ENCODE peak calls at places on chromosome 5, in four cellular contexts. P is GM12878, O is K562, N is HepG2. F is an unnamed sample.

GRCh38 chr5:39197556-39197955 is 21.8 kb downstream of the FYB1 start:
- DNase-seq in P (no peak), O (no peak), N (no peak), F (no peak)

GRCh38 chr5:95027151-95027721 is 257.7 kb downstream of the MCTP1 start:
- DNase-seq in P (no peak), N (no peak), O (no peak), F (no peak)

GRCh38 chr5:76819851-76820280 is 1.0 kb downstream of the F2RL1 start:
- DNase-seq in N (no peak), O (no peak), P (no peak), F (peak; percentile 26)

GRCh38 chr5:139809331-139809810 is 13.8 kb downstream of the PSD2 start:
- DNase-seq in P (no peak), O (no peak), N (no peak), F (no peak)

GRCh38 chr5:138077064-138077696 is 6.7 kb upstream of the WNT8A start:
- DNase-seq in N (peak; percentile 61), O (peak; percentile 73), P (no peak), F (peak; percentile 74)

GRCh38 chr5:73115399-73116051 is 4.8 kb upstream of the TMEM171 start:
- DNase-seq in O (no peak), N (no peak), P (no peak), F (no peak)

GRCh38 chr5:4295663-4296339 is 700.2 kb downstream of the IRX1 start:
- DNase-seq in P (no peak), O (peak; percentile 6), N (no peak), F (peak; percentile 59)

GRCh38 chr5:83552275-83552674 is 80.7 kb downstream of the VCAN start:
- DNase-seq in P (no peak), N (no peak), O (no peak), F (no peak)

GRCh38 chr5:154038241-154038603 is 488 bp downstream of the FAM114A2 start:
- DNase-seq in O (peak; percentile 67), N (peak; percentile 43), P (no peak), F (no peak)

GRCh38 chr5:5169466-5169865 is 29.3 kb downstream of the ADAMTS16 start:
- DNase-seq in P (no peak), O (peak; percentile 8), N (no peak), F (no peak)

GRCh38 chr5:96924016-96924443 is 11.8 kb upstream of the LNPEP start:
- DNase-seq in O (no peak), N (no peak), P (no peak), F (no peak)

GRCh38 chr5:1568201-1568979 is 44.6 kb upstream of the LPCAT1 start:
- DNase-seq in N (peak; percentile 95), O (no peak), P (no peak), F (no peak)

GRCh38 chr5:139574641-139575312 is 13.6 kb downstream of the UBE2D2 start:
- DNase-seq in O (peak; percentile 62), P (no peak), N (peak; percentile 52), F (no peak)

GRCh38 chr5:53424691-53425597 is 55.5 kb upstream of the FST start:
- DNase-seq in P (no peak), O (no peak), N (no peak), F (no peak)

GRCh38 chr5:64451551-64451950 is 54.3 kb upstream of the RGS7BP start:
- DNase-seq in O (no peak), N (no peak), P (no peak), F (no peak)

GRCh38 chr5:140827704-140828401 is at the start of gene PCDHA6:
- DNase-seq in N (no peak), O (peak; percentile 11), P (no peak), F (no peak)

GRCh38 chr5:67793418-67793817 is 422.1 kb upstream of the PIK3R1 start:
- DNase-seq in N (no peak), P (no peak), O (no peak), F (no peak)

GRCh38 chr5:67795781-67796477 is 419.6 kb upstream of the PIK3R1 start:
- DNase-seq in O (no peak), P (no peak), N (no peak), F (no peak)

GRCh38 chr5:67793966-67794365 is 421.6 kb upstream of the PIK3R1 start:
- DNase-seq in P (no peak), N (no peak), O (no peak), F (no peak)

GRCh38 chr5:67790390-67790789 is 425.2 kb upstream of the PIK3R1 start:
- DNase-seq in N (no peak), O (no peak), P (no peak), F (no peak)

DNA sequence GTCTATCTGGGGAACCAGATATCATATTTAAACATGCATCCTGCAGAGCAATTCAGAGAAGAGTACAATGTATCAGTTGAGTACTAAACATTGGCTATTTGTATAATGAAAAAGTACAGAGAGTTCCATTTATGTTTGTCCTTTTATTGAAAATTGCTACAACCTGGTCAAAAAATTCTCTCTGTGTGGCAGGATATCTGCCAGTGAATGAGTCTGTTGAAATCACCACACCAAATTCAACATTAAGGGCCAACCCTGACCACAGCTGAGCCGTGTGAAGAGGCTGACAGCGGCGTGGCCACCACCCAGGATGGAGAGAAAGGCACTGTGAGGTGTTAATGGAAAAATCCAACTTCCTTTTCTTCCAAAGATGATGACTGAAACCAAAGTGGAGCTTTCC is 422.7 kb upstream of the PIK3R1 start:
- DNase-seq in O (no peak), P (no peak), N (no peak), F (no peak)
- TF ChIP-seq ETV6 in O (no peak), P (no peak), N (no peak), F (no peak)

DNA sequence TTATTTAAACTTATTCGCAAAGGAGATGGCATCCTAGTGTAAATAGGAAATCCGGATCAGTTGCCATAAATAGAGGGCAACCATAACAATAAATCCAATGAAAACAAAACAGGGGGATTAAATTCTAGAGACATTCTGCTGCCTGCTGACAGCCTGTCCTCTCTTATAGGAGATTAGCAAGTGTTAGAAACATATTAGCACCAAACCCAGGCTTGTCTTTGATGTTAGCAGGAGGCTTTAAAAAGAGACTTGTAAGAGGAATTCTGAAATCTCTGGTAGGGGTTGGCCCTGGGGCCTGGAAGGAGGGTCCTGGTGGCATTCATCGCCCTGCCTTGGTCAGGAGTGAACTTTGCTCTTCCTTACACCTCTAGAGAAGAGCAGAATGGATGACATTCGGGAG is 21.6 kb downstream of the NDST1 start:
- DNase-seq in P (no peak), O (no peak), N (no peak), F (no peak)
- TF ChIP-seq ETV6 in P (no peak), O (no peak), N (no peak), F (no peak)

GRCh38 chr5:129743541-129744187 is 4.2 kb upstream of the MINAR2 start:
- DNase-seq in O (no peak), N (no peak), P (no peak), F (no peak)

GRCh38 chr5:129746884-129747283 is 1.0 kb upstream of the MINAR2 start:
- DNase-seq in O (no peak), P (no peak), N (no peak), F (no peak)

GRCh38 chr5:129745997-129746396 is 1.9 kb upstream of the MINAR2 start:
- DNase-seq in N (no peak), P (no peak), O (no peak), F (no peak)

GRCh38 chr5:129747847-129748407 is at the start of gene MINAR2:
- DNase-seq in O (no peak), P (no peak), N (no peak), F (no peak)

GRCh38 chr5:129749101-129749500 is 1.2 kb downstream of the MINAR2 start:
- DNase-seq in N (no peak), P (no peak), O (no peak), F (no peak)
- TF ChIP-seq ETV6 in N (no peak), P (no peak), O (no peak), F (no peak)

DNA sequence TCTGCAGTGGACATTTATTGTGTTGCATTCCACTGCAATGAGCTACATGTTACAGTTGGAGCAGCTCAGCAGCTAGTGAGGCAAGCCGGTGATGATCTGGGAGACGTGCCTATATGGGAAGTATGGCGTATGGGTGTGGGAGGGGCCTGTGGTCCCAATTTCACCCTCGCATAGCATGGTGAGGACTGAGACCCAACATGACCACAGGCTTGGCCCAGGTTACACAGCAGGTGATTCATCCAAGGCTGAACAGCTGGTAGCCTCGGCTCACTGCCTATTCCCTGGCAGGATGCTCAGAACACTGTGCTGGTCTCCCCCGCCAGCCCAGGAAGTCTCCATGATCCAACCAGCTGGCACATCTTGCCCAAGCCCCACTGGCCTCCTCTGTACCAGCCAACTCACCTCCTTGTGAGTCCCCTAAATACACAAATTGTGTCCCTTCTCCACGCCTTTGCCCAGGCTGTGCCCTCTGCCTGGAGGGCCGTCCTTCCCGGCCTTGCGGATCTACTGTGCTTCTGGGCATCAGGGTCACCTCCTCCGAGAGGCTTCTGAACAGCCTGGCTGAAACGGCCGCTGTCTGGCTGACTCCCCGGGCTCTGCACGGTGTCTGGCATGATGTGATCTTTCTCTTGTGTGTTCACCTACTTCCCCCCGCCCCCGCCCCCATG is 81.4 kb downstream of the NSUN2 start:
- DNase-seq in P (no peak), O (no peak), N (no peak), F (no peak)
- TF ChIP-seq ETV6 in P (no peak), O (no peak), N (no peak), F (no peak)